ENCODE peak calls at places on chromosomes 2 and 18, in ten cellular contexts. D is lower lobe of right lung; P is IMR-90; J is tibial artery; F is H9; A is A549; L is upper lobe of right lung; M is neuronal stem cell; H is CD4-positive, alpha-beta memory T cell; V is cardiac muscle cell. Y is an unnamed sample. For H3K4me1 and H3K9me3, the result is how much of the 10 kb centered on the place peaks cover.

GRCh38 chr18:50748243-50749229 is 71.3 kb downstream of the MRO start:
- DNase-seq in D (no peak), P (no peak), J (no peak), F (peak), A (no peak), L (no peak), M (peak), H (no peak), V (peak), Y (peak)

GRCh38 chr2:172282944-172283343 is 144.4 kb upstream of the ITGA6 start:
- DNase-seq in D (no peak), P (peak), J (no peak), F (no peak), A (no peak), L (no peak), M (no peak), H (no peak), V (peak), Y (no peak)

GRCh38 chr2:40087434-40087833 is 308.4 kb upstream of the THUMPD2 start:
- DNase-seq in D (no peak), P (peak), J (no peak), F (no peak), A (no peak), L (no peak), M (no peak), H (no peak), V (no peak), Y (no peak)

GRCh38 chr2:53630001-53630606 is 137.5 kb upstream of the CHAC2 start:
- DNase-seq in D (no peak), P (peak), J (no peak), F (no peak), A (no peak), L (no peak), M (no peak), H (no peak), V (no peak), Y (no peak)

GRCh38 chr2:238169021-238169707 is 10.4 kb downstream of the ERFE start:
- DNase-seq in D (no peak), P (peak), J (peak), F (no peak), A (peak), L (peak), M (no peak), H (no peak), V (peak), Y (no peak)

GRCh38 chr2:112888350-112888749 is 22.6 kb upstream of the IL37 start:
- DNase-seq in D (no peak), P (no peak), J (no peak), F (no peak), A (no peak), L (no peak), M (no peak), H (no peak), V (no peak), Y (no peak)

GRCh38 chr2:46163804-46164569 is 133.2 kb upstream of the EPAS1 start:
- DNase-seq in D (no peak), P (peak), J (no peak), F (no peak), A (peak), L (no peak), M (no peak), H (no peak), V (peak), Y (no peak)

GRCh38 chr18:79512461-79513380 is 117.0 kb downstream of the NFATC1 start:
- DNase-seq in D (no peak), P (no peak), J (peak), F (peak), A (no peak), L (peak), M (no peak), H (no peak), V (no peak), Y (no peak)

GRCh38 chr2:65503746-65504145 is 71.3 kb upstream of the SPRED2 start:
- DNase-seq in D (no peak), P (no peak), J (no peak), F (no peak), A (no peak), L (no peak), M (no peak), H (no peak), V (no peak), Y (no peak)

GRCh38 chr2:205885492-205886099 is 200.4 kb downstream of the INO80D start:
- DNase-seq in D (peak), P (peak), J (peak), F (peak), A (peak), L (peak), M (peak), H (peak), V (peak), Y (peak)

GRCh38 chr2:157164370-157164769 is 93.1 kb upstream of the GALNT5 start:
- DNase-seq in D (no peak), P (no peak), J (no peak), F (no peak), A (no peak), L (no peak), M (no peak), H (no peak), V (no peak), Y (no peak)

GRCh38 chr2:224870341-224870740 is 154.2 kb upstream of the CCDC195 start:
- DNase-seq in D (no peak), P (peak), J (no peak), F (no peak), A (no peak), L (no peak), M (no peak), H (no peak), V (no peak), Y (no peak)

GRCh38 chr18:79610461-79611039 is 69.1 kb upstream of the CTDP1 start:
- DNase-seq in D (peak), P (no peak), J (no peak), F (no peak), A (no peak), L (peak), M (no peak), H (no peak), V (peak), Y (no peak)

GRCh38 chr2:232541961-232542714 is 2.6 kb downstream of the CHRNG start:
- DNase-seq in D (no peak), P (no peak), J (no peak), F (no peak), A (no peak), L (peak), M (no peak), H (no peak), V (no peak), Y (no peak)

GRCh38 chr18:13386891-13387801 is 168.6 kb downstream of the LDLRAD4 start:
- DNase-seq in D (no peak), P (no peak), J (no peak), F (no peak), A (no peak), L (no peak), M (no peak), H (no peak), V (no peak), Y (no peak)

GRCh38 chr2:218607436-218608115 is at the start of gene PLCD4:
- DNase-seq in D (no peak), P (peak), J (peak), F (peak), A (peak), L (no peak), M (peak), H (no peak), V (peak), Y (peak)

GRCh38 chr2:70981421-70981820 is 3.0 kb downstream of the ANKRD53 start:
- DNase-seq in D (no peak), P (no peak), J (no peak), F (peak), A (no peak), L (no peak), M (no peak), H (no peak), V (no peak), Y (no peak)

GRCh38 chr2:75602724-75603342 is 42.1 kb upstream of the EVA1A start:
- DNase-seq in D (peak), P (peak), J (no peak), F (no peak), A (peak), L (peak), M (no peak), H (no peak), V (peak), Y (no peak)

GRCh38 chr2:59206361-59206760 is 965.2 kb upstream of the FANCL start:
- DNase-seq in D (no peak), P (no peak), J (no peak), F (no peak), A (no peak), L (no peak), M (no peak), H (no peak), V (no peak), Y (no peak)

GRCh38 chr18:46754661-46755292 is 2.1 kb downstream of the ST8SIA5 start:
- DNase-seq in D (no peak), P (no peak), J (no peak), F (peak), A (no peak), L (no peak), M (no peak), H (no peak), V (no peak), Y (no peak)

GRCh38 chr18:13447621-13448020 is 229.1 kb downstream of the LDLRAD4 start:
- DNase-seq in D (no peak), P (peak), J (peak), F (peak), A (peak), L (no peak), M (no peak), H (no peak), V (peak), Y (no peak)

GRCh38 chr18:69538849-69539248 is 138.2 kb downstream of the DOK6 start:
- DNase-seq in D (no peak), P (no peak), J (no peak), F (no peak), A (no peak), L (no peak), M (no peak), H (no peak), V (no peak), Y (no peak)

GRCh38 chr2:205687018-205687956 is 5.0 kb downstream of the NRP2 start:
- DNase-seq in D (no peak), P (no peak), J (no peak), F (no peak), A (no peak), L (no peak), M (no peak), H (no peak), V (no peak), Y (no peak)

GRCh38 chr2:109545828-109546713 is 67.7 kb downstream of the SEPTIN10 start:
- DNase-seq in D (peak), P (peak), J (peak), F (peak), A (peak), L (peak), M (peak), H (peak), V (peak), Y (peak)

GRCh38 chr2:21369787-21370186 is 246.0 kb downstream of the TDRD15 start:
- DNase-seq in D (no peak), P (no peak), J (no peak), F (no peak), A (no peak), L (no peak), M (no peak), H (no peak), V (no peak), Y (no peak)

GRCh38 chr18:38807915-38808314 is 1242.3 kb upstream of the CELF4 start:
- DNase-seq in D (no peak), P (no peak), J (no peak), F (no peak), A (no peak), L (no peak), M (no peak), H (no peak), V (no peak), Y (no peak)

GRCh38 chr2:46029332-46029811 is 267.8 kb upstream of the EPAS1 start:
- DNase-seq in D (no peak), P (peak), J (no peak), F (no peak), A (peak), L (no peak), M (no peak), H (no peak), V (peak), Y (no peak)

GRCh38 chr2:146624429-146624828 is 1220.4 kb upstream of the ACVR2A start:
- DNase-seq in D (no peak), P (no peak), J (no peak), F (no peak), A (no peak), L (no peak), M (no peak), H (no peak), V (no peak), Y (no peak)

GRCh38 chr2:170926743-170927297 is 2.2 kb upstream of the GORASP2 start:
- DNase-seq in D (no peak), P (no peak), J (no peak), F (no peak), A (no peak), L (no peak), M (no peak), H (no peak), V (no peak), Y (no peak)

DNA sequence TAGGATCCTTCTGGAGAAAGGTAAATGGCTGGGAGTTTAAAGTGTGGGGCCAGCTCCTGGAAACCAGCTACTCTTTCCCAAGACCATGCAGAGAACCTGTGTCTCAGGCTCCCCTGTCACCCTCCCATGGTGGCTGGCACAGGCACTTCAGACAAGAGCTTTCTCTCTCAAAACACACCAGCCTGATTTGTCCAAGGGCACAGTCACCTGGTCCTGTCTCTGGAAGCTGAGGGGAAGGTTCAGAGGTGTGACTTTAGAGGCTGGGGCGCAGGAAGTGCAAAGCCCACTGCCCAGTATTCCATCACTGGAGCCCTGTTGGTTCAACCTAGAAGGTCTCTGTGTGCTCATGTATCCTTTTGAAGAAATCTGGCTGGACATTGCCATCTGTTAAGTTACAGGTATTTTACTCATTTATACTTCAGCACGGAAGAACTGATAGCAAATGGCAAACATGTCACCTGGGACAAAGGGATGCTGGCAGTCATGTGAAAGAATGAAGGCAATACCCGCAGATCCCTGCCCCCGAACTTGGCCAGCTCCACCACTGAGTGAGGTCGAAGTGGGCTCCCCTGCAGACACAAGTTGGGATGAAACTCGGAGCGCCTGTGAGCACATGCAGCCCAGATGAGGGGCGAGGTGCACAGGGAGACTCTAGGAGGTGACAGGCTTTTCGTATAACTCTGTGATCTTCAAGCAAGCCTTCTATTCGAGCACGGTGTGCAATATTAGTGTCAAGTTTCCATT is 96.9 kb upstream of the MGAT4A start:
- DNase-seq in D (no peak), P (no peak), J (no peak), F (no peak), A (no peak), L (no peak), M (no peak), H (no peak), V (no peak), Y (no peak)
- H3K4me1 ChIP-seq in D (under half), P (under half), J (under half), F (under half), A (under half), L (under half), M (under half), H (half or more), V (under half), Y (under half)

GRCh38 chr2:216649573-216649972 is 16.4 kb downstream of the IGFBP2 start:
- DNase-seq in D (no peak), P (no peak), J (no peak), F (no peak), A (no peak), L (no peak), M (no peak), H (no peak), V (no peak), Y (no peak)

GRCh38 chr2:216652566-216652965 is 19.3 kb downstream of the IGFBP2 start:
- DNase-seq in D (no peak), P (no peak), J (no peak), F (no peak), A (no peak), L (no peak), M (no peak), H (no peak), V (peak), Y (no peak)

GRCh38 chr2:216651370-216651881 is 18.2 kb downstream of the IGFBP2 start:
- DNase-seq in D (no peak), P (peak), J (no peak), F (no peak), A (no peak), L (no peak), M (no peak), H (no peak), V (peak), Y (no peak)

GRCh38 chr2:216653093-216653799 is 20.0 kb downstream of the IGFBP2 start:
- DNase-seq in D (no peak), P (no peak), J (no peak), F (no peak), A (no peak), L (no peak), M (no peak), H (no peak), V (no peak), Y (no peak)

DNA sequence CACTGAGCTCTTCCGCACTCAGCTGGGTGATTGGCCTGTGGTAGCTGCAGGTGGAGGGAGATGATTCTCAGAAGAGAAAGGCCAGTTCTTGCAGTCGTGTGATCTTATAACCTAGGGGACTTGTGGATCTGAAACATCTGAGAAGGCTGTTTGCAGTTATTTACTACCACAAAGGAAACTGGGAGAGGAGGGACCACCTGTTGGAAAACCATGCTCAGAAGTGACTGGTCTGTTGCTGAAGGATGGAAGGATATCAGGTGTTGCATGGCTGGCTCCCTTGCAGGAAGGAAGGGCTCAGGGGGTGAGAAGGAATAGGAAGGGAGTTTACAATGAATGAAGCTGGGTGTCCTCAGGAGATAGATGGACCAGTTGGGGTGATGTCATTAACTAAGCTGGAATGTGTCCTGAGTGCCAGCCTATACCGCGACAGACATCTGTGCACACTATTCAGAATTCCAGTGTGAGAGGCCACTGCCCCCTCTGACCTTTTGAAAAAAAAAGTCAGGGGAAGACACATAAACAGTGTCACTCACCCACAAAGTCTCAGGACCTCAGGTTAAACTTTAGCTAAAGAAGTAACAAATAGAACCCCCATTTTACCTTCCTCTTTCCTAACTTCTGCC is 17.5 kb downstream of the IGFBP2 start:
- DNase-seq in D (no peak), P (no peak), J (no peak), F (no peak), A (no peak), L (no peak), M (no peak), H (no peak), V (no peak), Y (no peak)
- H3K9me3 ChIP-seq in D (under half), P (under half), J (under half), F (under half), A (under half), L (under half), M (under half), H (under half), V (under half), Y (under half)

GRCh38 chr2:222964632-222965031 is 87.4 kb upstream of the KCNE4 start:
- DNase-seq in D (no peak), P (no peak), J (no peak), F (no peak), A (no peak), L (no peak), M (no peak), H (no peak), V (no peak), Y (no peak)

GRCh38 chr2:222965555-222965954 is 86.4 kb upstream of the KCNE4 start:
- DNase-seq in D (no peak), P (no peak), J (no peak), F (no peak), A (no peak), L (no peak), M (no peak), H (no peak), V (no peak), Y (no peak)

GRCh38 chr2:222959358-222959757 is 92.6 kb upstream of the KCNE4 start:
- DNase-seq in D (no peak), P (peak), J (no peak), F (peak), A (peak), L (no peak), M (no peak), H (no peak), V (peak), Y (peak)

GRCh38 chr2:222960126-222960525 is 91.9 kb upstream of the KCNE4 start:
- DNase-seq in D (no peak), P (peak), J (no peak), F (no peak), A (no peak), L (no peak), M (no peak), H (no peak), V (no peak), Y (no peak)
- H3K4me1 ChIP-seq in D (under half), P (under half), J (under half), F (under half), A (under half), L (under half), M (under half), H (under half), V (under half), Y (under half)

DNA sequence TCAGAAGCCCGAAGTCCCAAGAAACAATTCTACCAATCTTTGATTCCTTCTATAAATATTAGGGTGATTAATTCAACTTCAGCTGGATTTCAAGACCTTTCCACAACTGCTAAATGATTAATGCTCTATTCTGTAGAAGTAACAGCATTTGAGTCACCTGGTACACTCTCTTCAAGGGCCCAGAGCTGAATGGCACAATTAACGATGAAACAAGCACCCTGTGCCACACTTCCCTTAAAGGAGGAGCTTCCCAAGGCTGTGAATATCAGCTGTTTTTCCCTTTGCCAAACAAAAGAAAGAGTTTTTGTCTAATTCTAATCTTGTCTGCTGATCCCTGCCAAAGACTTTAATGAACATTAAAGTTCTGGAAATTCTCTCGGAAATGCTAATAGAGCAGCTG is 56.0 kb downstream of the BOD1L2 start:
- DNase-seq in D (no peak), P (no peak), J (no peak), F (no peak), A (no peak), L (no peak), M (no peak), H (no peak), V (no peak), Y (no peak)
- H3K9me3 ChIP-seq in D (under half), P (under half), J (under half), F (under half), A (under half), L (under half), M (under half), H (under half), V (under half), Y (under half)

GRCh38 chr2:69570474-69570873 is 73.1 kb downstream of the AAK1 start:
- DNase-seq in D (no peak), P (no peak), J (no peak), F (no peak), A (no peak), L (no peak), M (no peak), H (no peak), V (no peak), Y (no peak)

GRCh38 chr2:69567157-69567908 is 76.2 kb downstream of the AAK1 start:
- DNase-seq in D (no peak), P (peak), J (no peak), F (no peak), A (peak), L (no peak), M (no peak), H (no peak), V (no peak), Y (no peak)

GRCh38 chr2:69565431-69565839 is 78.1 kb downstream of the AAK1 start:
- DNase-seq in D (peak), P (no peak), J (peak), F (peak), A (peak), L (peak), M (peak), H (peak), V (peak), Y (peak)

GRCh38 chr2:69566669-69567068 is 76.9 kb downstream of the AAK1 start:
- DNase-seq in D (no peak), P (no peak), J (no peak), F (no peak), A (no peak), L (no peak), M (no peak), H (no peak), V (no peak), Y (no peak)

DNA sequence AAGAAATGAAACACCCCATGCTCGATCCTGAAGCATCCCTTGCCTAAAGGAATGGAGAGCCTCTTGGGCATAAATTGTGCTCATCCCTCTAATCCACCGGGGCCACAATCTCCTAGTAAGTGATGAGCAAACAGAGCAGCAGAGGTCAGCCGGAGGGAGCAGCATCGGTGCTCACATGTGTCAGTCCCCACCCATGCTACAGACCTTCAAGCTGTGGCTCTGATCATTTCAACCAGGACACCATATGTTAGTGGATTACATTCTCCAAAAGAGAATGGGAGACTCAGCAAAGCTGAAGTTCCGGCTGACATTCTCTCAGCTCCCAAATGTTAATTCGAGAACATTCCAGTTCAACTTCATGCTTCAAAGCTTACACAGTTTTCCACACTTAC is 75.6 kb downstream of the AAK1 start:
- DNase-seq in D (no peak), P (no peak), J (no peak), F (no peak), A (no peak), L (no peak), M (no peak), H (no peak), V (no peak), Y (no peak)
- H3K4me1 ChIP-seq in D (under half), P (under half), J (under half), F (under half), A (half or more), L (under half), M (under half), H (half or more), V (under half), Y (under half)